ENCODE peak calls at places on chromosomes 7 and 10, in nine cellular contexts. K is ovary, X is brain microvascular endothelial cell, B is upper lobe of right lung, H is uterus, Z is testis, V is neural progenitor cell, T is tibial artery, W is psoas muscle. S is an unnamed sample.

GRCh38 chr7:56287429-56288138 is 171.4 kb upstream of the NUPR2 start:
- DNase-seq in K (no peak), X (no peak), B (peak), H (no peak), Z (peak), V (no peak), T (peak), W (peak), S (no peak)

GRCh38 chr10:5951167-5951711 is 26.1 kb downstream of the IL15RA start:
- DNase-seq in K (no peak), X (no peak), B (peak), H (peak), Z (peak), V (no peak), T (peak), W (peak), S (no peak)

GRCh38 chr7:53398566-53398965 is 363.1 kb downstream of the POM121L12 start:
- DNase-seq in K (no peak), X (no peak), B (no peak), H (no peak), Z (no peak), V (no peak), T (no peak), W (no peak), S (no peak)

GRCh38 chr7:15305002-15305600 is 256.7 kb downstream of the AGMO start:
- DNase-seq in K (peak), X (peak), B (no peak), H (peak), Z (peak), V (peak), T (no peak), W (no peak), S (no peak)

GRCh38 chr10:17380016-17380415 is 74.4 kb downstream of the ST8SIA6 start:
- DNase-seq in K (no peak), X (no peak), B (no peak), H (no peak), Z (no peak), V (no peak), T (no peak), W (no peak), S (no peak)

GRCh38 chr7:140358771-140359095 is 39.6 kb downstream of the SLC37A3 start:
- DNase-seq in K (no peak), X (no peak), B (no peak), H (no peak), Z (peak), V (no peak), T (no peak), W (no peak), S (no peak)

GRCh38 chr10:63767512-63767911 is 246.3 kb downstream of the REEP3 start:
- DNase-seq in K (no peak), X (peak), B (no peak), H (no peak), Z (no peak), V (no peak), T (no peak), W (no peak), S (no peak)

GRCh38 chr10:49749556-49750491 is 12.3 kb downstream of the OGDHL start:
- DNase-seq in K (no peak), X (no peak), B (no peak), H (no peak), Z (no peak), V (no peak), T (no peak), W (no peak), S (no peak)

GRCh38 chr10:49471532-49471931 is 67.4 kb downstream of the ERCC6 start:
- DNase-seq in K (no peak), X (no peak), B (no peak), H (no peak), Z (no peak), V (no peak), T (no peak), W (no peak), S (no peak)

GRCh38 chr7:76372984-76373833 is 14.4 kb upstream of the YWHAG start:
- DNase-seq in K (no peak), X (peak), B (no peak), H (peak), Z (peak), V (no peak), T (no peak), W (no peak), S (no peak)

DNA sequence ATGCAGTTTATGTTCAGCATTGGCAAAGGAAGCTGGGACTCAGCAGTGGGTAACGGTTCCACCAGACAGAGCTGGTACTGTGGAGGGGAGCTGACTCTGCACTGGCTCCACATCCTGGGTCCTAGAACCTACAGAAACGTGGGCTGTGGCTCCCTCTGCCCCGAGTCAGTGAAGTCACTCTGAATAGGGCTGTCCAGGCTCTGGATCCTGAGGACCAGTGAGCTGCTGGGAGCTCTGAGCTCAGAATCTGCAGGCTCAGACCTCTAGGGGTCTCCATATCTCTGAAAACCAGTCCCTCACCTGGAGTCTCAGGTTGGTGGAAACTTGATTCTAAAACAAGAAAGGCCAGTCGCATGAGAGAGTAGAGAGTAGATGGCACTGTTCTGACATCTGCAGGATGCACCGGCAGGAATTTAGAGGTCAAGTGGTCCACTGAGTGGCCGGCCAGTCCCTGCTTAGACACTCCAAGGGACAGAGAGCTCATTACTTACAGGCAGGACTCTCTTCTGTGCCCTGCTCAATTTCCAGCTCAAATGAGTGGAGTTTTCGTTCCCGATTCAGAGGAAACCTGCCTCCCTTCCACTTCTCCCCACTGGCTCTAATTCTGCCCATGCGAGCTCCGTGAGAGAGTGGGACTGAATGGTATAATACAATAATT is 18.6 kb downstream of the NPFFR1 start:
- DNase-seq in K (no peak), X (no peak), B (no peak), H (no peak), Z (no peak), V (peak), T (no peak), W (no peak), S (no peak)
- TF ChIP-seq CTCF in K (no peak), X (peak), B (peak), H (no peak), Z (no peak), V (peak), T (no peak), W (no peak), S (peak)

DNA sequence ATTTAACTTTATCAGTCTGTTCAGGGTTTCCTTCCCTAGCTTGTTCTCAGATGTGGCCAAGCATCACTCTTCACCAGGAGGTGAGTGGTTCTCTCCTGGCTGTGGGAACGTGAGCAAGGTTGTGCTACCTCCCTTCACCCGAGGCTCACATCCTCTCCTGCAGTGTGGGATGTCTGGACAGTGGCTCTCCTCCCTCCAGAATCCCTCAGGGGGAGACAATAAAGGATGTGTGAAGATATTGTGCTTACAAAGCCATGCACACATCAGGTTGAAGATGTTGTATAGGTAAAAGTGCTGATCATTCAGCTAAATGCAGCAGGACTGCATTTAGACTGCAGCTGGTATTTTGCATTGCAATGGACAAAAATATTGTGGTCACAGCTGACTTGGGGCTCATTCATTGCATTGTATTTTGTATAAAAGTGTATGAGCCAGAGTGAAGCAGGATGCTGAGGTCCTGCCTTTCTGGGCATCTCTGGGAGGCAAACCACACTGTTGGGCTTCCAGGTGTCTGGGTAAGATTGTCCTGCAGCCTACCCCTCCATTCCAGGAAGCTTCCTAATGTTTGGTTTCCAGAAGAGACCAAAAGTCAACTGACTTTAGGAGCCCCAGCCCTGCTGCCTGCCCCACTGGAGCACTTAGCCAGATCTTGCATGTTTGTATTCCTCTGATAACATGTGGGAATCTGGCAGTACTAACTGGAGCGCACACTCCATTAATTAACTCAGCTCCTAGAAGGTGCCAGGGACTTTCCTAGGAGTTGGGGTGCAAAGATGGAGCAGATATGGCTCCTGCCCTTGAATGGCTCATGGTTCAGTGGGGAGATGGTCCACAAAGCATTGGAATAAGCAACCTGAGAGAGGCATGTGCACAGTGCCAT is 292.5 kb upstream of the ZNF32 start:
- DNase-seq in K (no peak), X (no peak), B (no peak), H (no peak), Z (no peak), V (no peak), T (no peak), W (no peak), S (no peak)
- H3K4me3 ChIP-seq in K (no peak), X (no peak), B (no peak), H (no peak), Z (no peak), V (no peak), T (no peak), W (no peak), S (no peak)

DNA sequence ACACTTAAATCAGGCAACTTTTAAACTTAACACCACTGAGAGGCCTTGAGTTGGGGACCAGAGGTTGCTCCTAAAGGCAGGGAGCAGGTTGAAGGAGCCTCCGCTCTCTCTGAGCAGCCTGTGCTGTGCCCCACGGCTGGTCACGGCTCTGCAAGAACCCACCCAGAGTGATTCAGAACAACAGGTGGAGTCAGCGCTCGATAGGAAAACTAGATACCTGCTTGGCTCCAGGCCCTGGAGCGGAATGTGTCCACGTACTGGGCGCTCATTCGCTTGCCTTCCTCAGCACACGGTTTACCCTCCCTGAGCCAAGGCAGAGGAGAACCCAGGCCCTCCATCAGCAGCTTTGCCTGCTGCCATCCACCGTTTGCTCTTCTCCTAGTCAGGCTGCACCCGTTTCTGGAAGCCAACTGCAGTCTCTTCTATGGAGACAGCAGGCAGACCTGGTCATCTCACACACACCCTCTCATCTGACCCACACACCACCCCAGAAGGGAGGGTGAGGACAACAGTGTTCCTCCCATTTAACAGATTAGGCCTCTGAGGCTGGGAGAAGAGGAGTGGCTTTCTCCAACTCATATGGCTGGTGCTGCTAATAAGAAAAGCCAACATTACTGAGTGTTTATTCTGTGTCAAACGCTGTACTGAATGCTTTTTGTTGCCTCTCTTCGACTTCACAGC is 37.6 kb upstream of the PDCD4 start:
- DNase-seq in K (no peak), X (no peak), B (no peak), H (no peak), Z (no peak), V (no peak), T (no peak), W (no peak), S (no peak)
- H3K27ac ChIP-seq in K (peak), X (no peak), B (no peak), H (peak), Z (peak), V (no peak), T (no peak), W (peak), S (no peak)

DNA sequence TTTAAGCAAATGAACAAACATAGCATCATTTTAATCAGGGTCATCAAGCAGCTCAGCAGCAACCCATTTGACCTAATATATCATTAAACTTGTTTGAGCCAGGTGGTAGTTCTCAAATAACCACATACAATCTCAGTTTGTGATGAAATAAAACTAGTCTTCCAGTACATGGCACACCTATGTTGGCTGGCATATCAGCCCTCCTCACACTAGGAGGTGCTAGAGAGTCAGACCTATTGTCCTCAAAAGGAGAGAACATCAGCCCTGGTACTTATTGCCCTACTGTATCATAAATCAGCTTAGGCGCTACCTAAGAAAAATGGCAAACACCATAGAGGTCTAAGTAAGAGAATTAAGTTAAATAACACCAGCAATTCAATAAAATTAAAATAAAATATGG is 81.7 kb downstream of the CABCOCO1 start:
- DNase-seq in K (no peak), X (no peak), B (no peak), H (no peak), Z (no peak), V (no peak), T (no peak), W (no peak), S (no peak)
- TF ChIP-seq CTCF in K (no peak), X (peak), B (no peak), H (no peak), Z (no peak), V (peak), T (no peak), W (no peak), S (peak)

GRCh38 chr7:96484845-96485244 is 162.9 kb upstream of the SLC25A13 start:
- DNase-seq in K (no peak), X (no peak), B (no peak), H (no peak), Z (no peak), V (no peak), T (no peak), W (no peak), S (no peak)

GRCh38 chr7:96484091-96484490 is 162.2 kb upstream of the SLC25A13 start:
- DNase-seq in K (no peak), X (no peak), B (no peak), H (no peak), Z (no peak), V (no peak), T (no peak), W (no peak), S (no peak)

GRCh38 chr7:96481831-96482230 is 159.9 kb upstream of the SLC25A13 start:
- DNase-seq in K (no peak), X (peak), B (no peak), H (no peak), Z (no peak), V (no peak), T (no peak), W (no peak), S (no peak)

DNA sequence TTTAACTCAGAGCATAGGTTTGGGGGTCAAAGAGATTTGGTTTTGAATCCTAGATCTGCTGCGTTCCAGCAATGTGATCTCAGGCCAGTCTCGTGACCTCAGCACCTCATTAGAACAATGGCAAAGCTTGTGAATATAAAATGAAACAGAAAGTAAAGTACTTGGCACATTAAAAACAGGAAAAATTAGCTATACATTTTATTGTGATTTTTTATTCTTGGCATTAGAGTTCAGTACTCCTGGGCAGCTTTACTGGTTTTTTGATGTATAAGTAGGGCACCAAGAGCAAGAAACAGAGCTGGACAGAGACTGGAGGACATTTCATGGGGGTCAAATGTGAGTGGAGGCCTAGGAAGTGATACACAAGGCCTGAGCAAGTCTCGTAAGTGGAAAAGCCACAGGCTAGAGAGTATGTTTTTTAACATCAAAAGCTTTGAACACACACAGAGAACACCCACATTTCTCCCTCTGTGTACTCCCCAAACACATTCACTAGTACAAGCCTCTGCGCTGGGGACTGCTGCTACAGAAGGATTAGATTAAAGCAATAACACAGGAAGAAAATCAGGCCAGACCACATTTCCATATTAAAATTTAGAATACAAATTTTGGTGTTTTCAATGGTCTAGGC is 157.2 kb upstream of the SLC25A13 start:
- DNase-seq in K (no peak), X (no peak), B (no peak), H (no peak), Z (no peak), V (no peak), T (no peak), W (no peak), S (no peak)
- H3K4me3 ChIP-seq in K (no peak), X (no peak), B (no peak), H (no peak), Z (no peak), V (no peak), T (no peak), W (no peak), S (no peak)

GRCh38 chr7:101122933-101123702 is 3.8 kb upstream of the SERPINE1 start:
- DNase-seq in K (no peak), X (no peak), B (no peak), H (no peak), Z (no peak), V (no peak), T (no peak), W (no peak), S (no peak)
- H3K27ac ChIP-seq in K (peak), X (peak), B (peak), H (peak), Z (peak), V (no peak), T (peak), W (peak), S (peak)

DNA sequence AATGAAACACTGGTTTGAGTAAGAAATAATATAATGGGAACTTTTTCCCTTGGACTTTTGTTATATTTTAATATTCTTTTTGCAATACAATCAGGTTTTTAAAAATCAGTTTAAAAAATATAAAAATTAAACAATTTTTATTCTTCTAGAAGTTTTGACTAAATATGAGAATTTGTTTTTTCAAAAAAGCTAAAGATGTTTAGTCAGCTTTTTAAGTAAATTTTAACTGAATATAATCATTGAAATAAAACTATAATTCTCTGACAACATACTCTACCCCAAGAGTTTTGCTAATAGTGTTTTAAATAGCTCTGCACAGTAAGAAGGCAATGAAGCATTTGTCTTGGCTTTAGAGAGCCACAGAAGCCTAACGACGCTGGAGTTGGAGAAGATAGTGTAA is 70.5 kb downstream of the IQUB start:
- DNase-seq in K (no peak), X (no peak), B (no peak), H (no peak), Z (no peak), V (no peak), T (no peak), W (no peak), S (no peak)
- TF ChIP-seq CTCF in K (no peak), X (no peak), B (no peak), H (no peak), Z (no peak), V (no peak), T (no peak), W (no peak), S (no peak)

DNA sequence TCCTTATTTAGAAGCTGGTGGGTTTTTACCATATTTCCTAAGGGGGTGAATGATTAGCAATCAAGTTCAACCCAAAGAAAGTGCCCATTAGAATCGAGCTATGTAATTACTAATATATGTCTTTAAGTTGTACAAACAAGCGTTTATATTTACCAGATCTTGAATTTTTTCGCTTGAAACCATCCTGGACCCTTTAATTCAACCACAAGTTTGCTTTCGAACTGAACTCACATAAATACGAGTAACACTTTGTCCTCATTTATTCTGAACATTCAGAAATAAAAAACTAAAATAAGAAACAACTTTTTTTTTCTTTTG is 1.5 kb downstream of the SRI start:
- DNase-seq in K (no peak), X (no peak), B (no peak), H (no peak), Z (no peak), V (no peak), T (no peak), W (no peak), S (no peak)
- H3K4me3 ChIP-seq in K (peak), X (peak), B (peak), H (peak), Z (peak), V (peak), T (peak), W (peak), S (peak)

S was measured in RWPE2.